ENCODE peak calls at places on chromosomes 11 and 22, in eight cellular contexts. L is activated effector memory CD4-positive, alpha-beta T cell treated with anti-CD3 and anti-CD28 coated beads, Interleukin-2, amount 50 U/mL, for 16 hours; U is activated T-helper 1 cell treated with anti-CD3 and anti-CD28 coated beads, Interleukin-2, amount 50 U/mL, for 16 hours; B is NCI-H1092 treated with DMSO at 0.1 percent for 48 hours; X is adipocyte; R is GM12892; Q is occipital lobe; D is endothelial cell. A is an unnamed sample.

GRCh38 chr11:23509821-23510220 is 649.5 kb upstream of the CCDC179 start:
- DNase-seq in L (no peak), U (no peak), B (no peak), X (no peak), R (no peak), Q (no peak), D (no peak), A (no peak)

GRCh38 chr11:120034881-120035620 is 102.9 kb downstream of the TRIM29 start:
- DNase-seq in L (no peak), U (no peak), B (peak), X (no peak), R (no peak), Q (no peak), D (no peak), A (peak)

GRCh38 chr11:8258771-8259170 is 4.9 kb downstream of the LMO1 start:
- DNase-seq in L (no peak), U (no peak), B (no peak), X (peak), R (no peak), Q (no peak), D (no peak), A (no peak)

GRCh38 chr11:30147293-30147692 is 83.5 kb upstream of the FSHB start:
- DNase-seq in L (no peak), U (no peak), B (no peak), X (no peak), R (no peak), Q (no peak), D (no peak), A (peak)

GRCh38 chr11:59857444-59858434 is 8.5 kb downstream of the TCN1 start:
- DNase-seq in L (no peak), U (peak), B (no peak), X (no peak), R (no peak), Q (no peak), D (no peak), A (no peak)

GRCh38 chr11:1556278-1557167 is 15.5 kb downstream of the DUSP8 start:
- DNase-seq in L (no peak), U (no peak), B (no peak), X (no peak), R (no peak), Q (no peak), D (no peak), A (no peak)

GRCh38 chr11:110431212-110432073 is 1.7 kb downstream of the FDX1 start:
- DNase-seq in L (no peak), U (no peak), B (peak), X (peak), R (no peak), Q (no peak), D (no peak), A (peak)

GRCh38 chr22:44403930-44404329 is 91.2 kb upstream of the SHISAL1 start:
- DNase-seq in L (peak), U (no peak), B (no peak), X (no peak), R (no peak), Q (no peak), D (no peak), A (no peak)

GRCh38 chr11:103546236-103546635 is 437.0 kb downstream of the DYNC2H1 start:
- DNase-seq in L (no peak), U (no peak), B (no peak), X (no peak), R (no peak), Q (no peak), D (no peak), A (peak)

GRCh38 chr11:116177521-116178220 is 595.1 kb downstream of the BUD13 start:
- DNase-seq in L (no peak), U (no peak), B (no peak), X (no peak), R (no peak), Q (no peak), D (no peak), A (no peak)

GRCh38 chr22:27475548-27475897 is 326.0 kb downstream of the MN1 start:
- DNase-seq in L (no peak), U (no peak), B (no peak), X (no peak), R (no peak), Q (no peak), D (no peak), A (no peak)

GRCh38 chr11:9701799-9702198 is 37.9 kb downstream of the SWAP70 start:
- DNase-seq in L (no peak), U (no peak), B (no peak), X (no peak), R (no peak), Q (no peak), D (no peak), A (peak)

GRCh38 chr11:74815966-74816365 is 67.3 kb downstream of the RNF169 start:
- DNase-seq in L (no peak), U (no peak), B (no peak), X (no peak), R (no peak), Q (no peak), D (no peak), A (no peak)

GRCh38 chr11:76678316-76678715 is 7.8 kb upstream of the LRRC32 start:
- DNase-seq in L (no peak), U (no peak), B (no peak), X (no peak), R (no peak), Q (no peak), D (no peak), A (no peak)

GRCh38 chr11:106395716-106396349 is 318.4 kb downstream of the AASDHPPT start:
- DNase-seq in L (no peak), U (no peak), B (no peak), X (no peak), R (no peak), Q (no peak), D (no peak), A (no peak)

GRCh38 chr22:24434472-24435322 is 7.3 kb downstream of the ADORA2A start:
- DNase-seq in L (peak), U (peak), B (no peak), X (no peak), R (peak), Q (no peak), D (no peak), A (no peak)

GRCh38 chr11:1639102-1639620 is 9.6 kb downstream of the KRTAP5-5 start:
- DNase-seq in L (no peak), U (no peak), B (peak), X (no peak), R (no peak), Q (no peak), D (no peak), A (no peak)

GRCh38 chr11:117223741-117224685 is 7.9 kb downstream of the PCSK7 start:
- DNase-seq in L (peak), U (no peak), B (no peak), X (no peak), R (no peak), Q (no peak), D (no peak), A (no peak)

GRCh38 chr11:123642435-123642834 is 12.0 kb downstream of the SCN3B start:
- DNase-seq in L (no peak), U (no peak), B (no peak), X (no peak), R (no peak), Q (no peak), D (no peak), A (no peak)

GRCh38 chr11:68840661-68841653 is 759 bp downstream of the CPT1A start:
- DNase-seq in L (peak), U (no peak), B (no peak), X (peak), R (no peak), Q (no peak), D (peak), A (no peak)

GRCh38 chr11:73664894-73665293 is 18.5 kb downstream of the PLEKHB1 start:
- DNase-seq in L (no peak), U (no peak), B (no peak), X (no peak), R (no peak), Q (no peak), D (no peak), A (no peak)

GRCh38 chr11:72430743-72431570 is 3.4 kb downstream of the CLPB start:
- DNase-seq in L (peak), U (no peak), B (peak), X (peak), R (no peak), Q (peak), D (peak), A (peak)

GRCh38 chr22:49203091-49203862 is 624.4 kb downstream of the BRD1 start:
- DNase-seq in L (peak), U (no peak), B (no peak), X (no peak), R (no peak), Q (no peak), D (no peak), A (no peak)

GRCh38 chr11:79046365-79046764 is 394.5 kb downstream of the TENM4 start:
- DNase-seq in L (no peak), U (no peak), B (no peak), X (no peak), R (no peak), Q (no peak), D (no peak), A (no peak)

GRCh38 chr11:60485987-60486386 is 6.6 kb upstream of the MS4A12 start:
- DNase-seq in L (no peak), U (no peak), B (peak), X (no peak), R (peak), Q (no peak), D (peak), A (peak)

GRCh38 chr11:43278302-43278956 is 33.4 kb upstream of the API5 start:
- DNase-seq in L (no peak), U (no peak), B (peak), X (peak), R (no peak), Q (no peak), D (no peak), A (peak)

GRCh38 chr11:34358666-34359547 is 1.1 kb upstream of the ABTB2 start:
- DNase-seq in L (peak), U (peak), B (peak), X (peak), R (peak), Q (peak), D (peak), A (peak)

GRCh38 chr11:117239295-117239694 is 6.8 kb downstream of the RNF214 start:
- DNase-seq in L (no peak), U (no peak), B (no peak), X (peak), R (no peak), Q (no peak), D (no peak), A (no peak)

GRCh38 chr22:47965066-47965465 is 1202.6 kb downstream of the TBC1D22A start:
- DNase-seq in L (no peak), U (no peak), B (no peak), X (no peak), R (no peak), Q (no peak), D (no peak), A (no peak)

GRCh38 chr11:12235549-12235944 is 125.2 kb downstream of the MICAL2 start:
- DNase-seq in L (no peak), U (no peak), B (peak), X (no peak), R (no peak), Q (no peak), D (no peak), A (peak)

GRCh38 chr11:129881570-129882170 is 13.7 kb downstream of the NFRKB start:
- DNase-seq in L (peak), U (peak), B (peak), X (peak), R (peak), Q (no peak), D (peak), A (peak)

GRCh38 chr11:88295028-88295427 is 42.5 kb downstream of the CTSC start:
- DNase-seq in L (no peak), U (no peak), B (no peak), X (no peak), R (no peak), Q (no peak), D (no peak), A (no peak)

GRCh38 chr22:26673485-26673884 is 16.1 kb downstream of the MIAT start:
- DNase-seq in L (peak), U (no peak), B (no peak), X (peak), R (no peak), Q (no peak), D (no peak), A (no peak)

GRCh38 chr22:20567993-20568417 is 60.6 kb downstream of the MED15 start:
- DNase-seq in L (no peak), U (no peak), B (no peak), X (peak), R (no peak), Q (no peak), D (no peak), A (peak)

GRCh38 chr11:116412118-116412889 is 360.5 kb downstream of the BUD13 start:
- DNase-seq in L (no peak), U (no peak), B (no peak), X (no peak), R (no peak), Q (no peak), D (no peak), A (no peak)

GRCh38 chr11:30197869-30198268 is 32.9 kb upstream of the FSHB start:
- DNase-seq in L (no peak), U (no peak), B (no peak), X (no peak), R (no peak), Q (no peak), D (no peak), A (no peak)

GRCh38 chr11:96110302-96110701 is 186.4 kb upstream of the MTMR2 start:
- DNase-seq in L (no peak), U (no peak), B (no peak), X (no peak), R (no peak), Q (no peak), D (no peak), A (no peak)

GRCh38 chr22:37566329-37566837 is 6.1 kb downstream of the CDC42EP1 start:
- DNase-seq in L (peak), U (no peak), B (no peak), X (no peak), R (no peak), Q (no peak), D (no peak), A (no peak)

GRCh38 chr22:46561435-46561905 is 24.1 kb upstream of the CELSR1 start:
- DNase-seq in L (no peak), U (no peak), B (no peak), X (no peak), R (no peak), Q (no peak), D (no peak), A (peak)

GRCh38 chr22:50245214-50246072 is 620 bp upstream of the TUBGCP6 start:
- DNase-seq in L (no peak), U (no peak), B (no peak), X (no peak), R (no peak), Q (no peak), D (no peak), A (peak)

A was measured in NCI-H82.